ENCODE peak calls at places on chromosomes 12 and 14, in five cellular contexts. K is NCI-H460; F is activated effector memory CD4-positive, alpha-beta T cell treated with Interleukin-2 at 50 U/mL for 16 hours; V is amniotic stem cell; H is putamen. O is an unnamed sample.

GRCh38 chr14:28673056-28673455 is 93.5 kb upstream of the FOXG1 start:
- DNase-seq in V (no peak), K (no peak), H (no peak), F (no peak), O (no peak)

GRCh38 chr12:8033153-8034044 is 883 bp downstream of the FOXJ2 start:
- DNase-seq in H (peak), F (no peak), K (no peak), V (no peak), O (peak)

GRCh38 chr12:5064913-5065490 is 21.3 kb downstream of the KCNA5 start:
- DNase-seq in K (no peak), F (no peak), H (no peak), V (no peak), O (no peak)

GRCh38 chr14:22375321-22375930 is 213.6 kb downstream of the DAD1 start:
- DNase-seq in V (no peak), F (no peak), H (no peak), K (peak), O (no peak)

GRCh38 chr12:4938900-4939299 is 29.2 kb downstream of the KCNA1 start:
- DNase-seq in V (no peak), K (no peak), H (no peak), F (no peak), O (no peak)

GRCh38 chr12:117063162-117063911 is 35.9 kb downstream of the TESC start:
- DNase-seq in V (no peak), K (no peak), H (peak), F (peak), O (peak)

GRCh38 chr14:72704507-72704906 is 189.4 kb downstream of the DPF3 start:
- DNase-seq in K (no peak), V (no peak), F (no peak), H (no peak), O (no peak)

GRCh38 chr14:99530407-99530806 is 49.2 kb downstream of the CCNK start:
- DNase-seq in H (no peak), F (no peak), K (no peak), V (no peak), O (no peak)

GRCh38 chr12:70948976-70949336 is 28.4 kb upstream of the PTPRR start:
- DNase-seq in H (no peak), V (no peak), K (no peak), F (no peak), O (no peak)

GRCh38 chr12:132593521-132593920 is 16.9 kb downstream of the LRCOL1 start:
- DNase-seq in V (no peak), F (no peak), H (no peak), K (no peak), O (no peak)

GRCh38 chr12:12819752-12820311 is 6.7 kb downstream of the DDX47 start:
- DNase-seq in F (no peak), K (no peak), V (peak), H (no peak), O (no peak)